ENCODE peak calls at places on chromosomes 16 and 17, in eight cellular contexts. A, J, R, S, N, Q, Z and V are unnamed samples.

GRCh38 chr16:65049679-65050078 is 72.2 kb downstream of the CDH11 start:
- DNase-seq in Z (no peak), R (no peak), S (no peak), N (no peak), A (no peak), Q (no peak), J (no peak), V (no peak)

GRCh38 chr16:89729863-89730574 is 8.7 kb downstream of the ZNF276 start:
- DNase-seq in Z (no peak), S (no peak), R (no peak), N (no peak), Q (no peak), A (no peak), J (no peak), V (no peak)

GRCh38 chr17:71486171-71486740 is 634.6 kb upstream of the SOX9 start:
- DNase-seq in Q (no peak), A (no peak), Z (no peak), J (no peak), R (no peak), S (no peak), N (no peak), V (no peak)

GRCh38 chr16:23031508-23032098 is 117.6 kb downstream of the USP31 start:
- DNase-seq in Q (no peak), N (no peak), J (peak; percentile 28), Z (no peak), R (no peak), A (no peak), S (no peak), V (no peak)

GRCh38 chr16:84483882-84484565 is 20.4 kb downstream of the MEAK7 start:
- DNase-seq in S (no peak), Q (peak; percentile 6), N (no peak), A (no peak), J (no peak), Z (no peak), R (no peak), V (no peak)

GRCh38 chr16:69329369-69330285 is 761 bp downstream of the PDF start:
- DNase-seq in R (no peak), S (no peak), Q (no peak), N (no peak), J (peak; percentile 55), A (peak; percentile 34), Z (peak; percentile 62), V (peak; percentile 42)

GRCh38 chr16:83338941-83339340 is 468.8 kb upstream of the HSBP1 start:
- DNase-seq in J (no peak), A (no peak), Z (no peak), Q (no peak), S (no peak), N (no peak), R (no peak), V (no peak)

GRCh38 chr17:48497103-48497502 is 33.7 kb downstream of the HOXB1 start:
- DNase-seq in A (no peak), S (no peak), Q (no peak), Z (no peak), R (no peak), N (no peak), J (no peak), V (no peak)

GRCh38 chr16:21179126-21179982 is 20.9 kb downstream of the LDAF1 start:
- DNase-seq in S (no peak), R (no peak), J (no peak), N (no peak), A (no peak), Q (peak; percentile 68), Z (no peak), V (no peak)

GRCh38 chr17:77566566-77566965 is 391.9 kb upstream of the TNRC6C start:
- DNase-seq in A (peak; percentile 21), R (no peak), Z (no peak), J (no peak), N (no peak), Q (no peak), S (no peak), V (no peak)

GRCh38 chr16:53840472-53840871 is 136.5 kb downstream of the FTO start:
- DNase-seq in J (no peak), A (no peak), N (no peak), R (no peak), Q (no peak), S (no peak), Z (no peak), V (no peak)
- H3K27ac ChIP-seq in J (no peak overlapping the region), A (no peak overlapping the region), N (no peak overlapping the region), R (no peak overlapping the region), Q (no peak overlapping the region), S (no peak overlapping the region), Z (no peak overlapping the region), V (peak overlapping the region; percentile 67)

DNA sequence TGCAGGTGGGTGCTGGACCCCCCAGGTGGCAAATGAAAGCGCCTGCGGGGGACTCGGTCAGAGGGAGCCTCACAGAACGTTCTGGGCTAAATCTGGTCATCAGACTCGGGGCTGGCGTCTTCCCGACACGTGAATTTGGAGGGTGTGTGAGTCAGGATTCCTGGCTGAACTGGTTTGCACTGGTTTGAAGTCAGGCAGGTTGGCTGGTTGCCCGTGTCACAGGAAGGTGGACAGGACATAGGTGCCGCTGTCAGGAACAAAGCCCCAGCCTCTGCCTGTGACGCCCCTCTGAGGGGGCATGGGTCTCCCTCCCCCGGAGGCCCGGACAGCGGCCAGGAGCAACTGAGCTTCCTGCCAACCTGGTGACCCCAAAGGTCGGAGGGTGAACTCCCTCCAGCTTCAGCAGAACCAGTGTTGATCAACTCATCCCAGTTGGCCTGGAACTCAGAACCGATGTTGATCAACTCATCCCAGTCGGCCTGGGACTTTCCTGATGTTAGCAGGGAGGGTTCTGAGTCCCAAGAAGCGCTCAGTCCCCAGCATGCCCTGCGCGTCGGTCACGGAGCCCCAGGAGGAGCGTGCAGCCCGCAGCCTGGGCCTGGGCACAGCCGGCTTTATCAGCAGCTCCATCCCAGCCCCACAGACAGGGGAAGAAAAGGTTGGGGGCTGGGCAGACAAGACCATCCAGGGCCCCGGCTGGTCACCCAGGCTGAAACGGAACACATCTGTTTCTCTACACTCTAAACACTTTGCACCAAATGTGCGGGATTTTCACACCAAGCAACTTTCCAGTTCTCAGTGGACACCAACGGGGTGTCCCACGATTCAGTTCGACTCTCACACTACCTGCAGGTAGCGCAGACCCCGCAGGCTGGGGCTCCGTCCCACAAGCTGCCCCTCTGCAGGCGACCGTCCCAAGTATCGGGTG is 14.4 kb upstream of the METRNL start:
- DNase-seq in Z (peak; percentile 81), A (peak; percentile 68), N (peak; percentile 14), J (no peak), S (no peak), R (no peak), Q (peak; percentile 13), V (no peak)
- H3K27ac ChIP-seq in Z (no peak overlapping the region), A (no peak overlapping the region), N (no peak overlapping the region), J (no peak overlapping the region), S (no peak overlapping the region), R (no peak overlapping the region), Q (no peak overlapping the region), V (no peak overlapping the region)

GRCh38 chr17:57948169-57948554 is 7.0 kb downstream of the CUEDC1 start:
- DNase-seq in R (no peak), N (no peak), Z (no peak), J (no peak), A (no peak), Q (no peak), S (no peak), V (no peak)

GRCh38 chr17:57946798-57947358 is 8.3 kb downstream of the CUEDC1 start:
- DNase-seq in N (no peak), A (peak; percentile 67), J (no peak), R (no peak), Z (peak; percentile 65), Q (peak; percentile 48), S (peak; percentile 22), V (peak; percentile 23)

GRCh38 chr17:57947369-57947768 is 7.8 kb downstream of the CUEDC1 start:
- DNase-seq in S (no peak), N (no peak), J (no peak), A (no peak), Q (no peak), R (no peak), Z (no peak), V (no peak)

GRCh38 chr17:57949649-57950048 is 5.6 kb downstream of the CUEDC1 start:
- DNase-seq in N (no peak), R (no peak), S (no peak), A (peak; percentile 76), J (no peak), Q (no peak), Z (no peak), V (no peak)

DNA sequence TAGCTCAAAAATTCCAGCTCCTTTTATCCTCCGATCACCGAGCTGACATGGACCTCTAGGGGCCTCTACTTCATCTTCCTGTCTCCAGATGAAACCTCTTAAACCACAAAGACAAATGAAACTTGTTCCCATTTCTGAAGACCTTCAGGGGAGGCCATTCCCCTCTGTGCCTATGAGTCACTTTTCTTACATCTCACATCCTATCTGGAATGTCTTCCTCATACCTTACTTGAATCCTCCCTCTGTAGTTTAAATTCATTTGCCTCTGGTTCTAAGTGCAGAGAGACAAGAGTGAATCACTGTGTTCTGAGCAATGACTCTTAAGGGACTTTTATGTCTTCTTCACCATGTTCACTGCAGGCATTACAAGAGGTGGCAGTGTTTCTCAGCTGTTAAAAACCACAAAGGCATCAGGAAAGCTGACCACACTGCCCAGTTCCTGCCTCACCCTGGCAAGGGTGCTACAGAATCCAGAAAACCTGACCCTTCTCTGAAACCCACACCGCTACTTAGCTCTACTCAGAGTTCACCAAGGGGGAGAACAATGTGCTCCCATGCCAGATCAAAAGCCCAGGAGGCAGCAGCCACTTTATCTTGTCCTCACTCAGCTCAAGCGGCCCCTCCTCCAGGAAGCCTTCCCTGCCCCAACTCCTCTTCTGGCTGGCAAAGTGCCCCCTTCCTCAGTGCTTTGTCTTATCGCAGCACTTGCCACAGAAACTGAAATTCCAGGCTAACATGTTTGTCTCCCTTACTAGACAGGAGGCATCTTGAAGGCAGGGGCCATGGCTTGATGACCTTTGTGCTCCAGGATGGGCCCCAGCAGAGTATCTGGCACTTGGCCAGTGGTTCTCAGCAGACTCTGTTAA is 6.4 kb downstream of the CUEDC1 start:
- DNase-seq in A (no peak), J (no peak), Q (no peak), N (no peak), R (no peak), Z (no peak), S (no peak), V (peak; percentile 53)
- H3K27ac ChIP-seq in A (peak overlapping the region; percentile 91), J (no peak overlapping the region), Q (peak overlapping the region; percentile 31), N (peak overlapping the region; percentile 79), R (peak overlapping the region; percentile 94), Z (peak overlapping the region; percentile 90), S (no peak overlapping the region), V (peak overlapping the region; percentile 82)

DNA sequence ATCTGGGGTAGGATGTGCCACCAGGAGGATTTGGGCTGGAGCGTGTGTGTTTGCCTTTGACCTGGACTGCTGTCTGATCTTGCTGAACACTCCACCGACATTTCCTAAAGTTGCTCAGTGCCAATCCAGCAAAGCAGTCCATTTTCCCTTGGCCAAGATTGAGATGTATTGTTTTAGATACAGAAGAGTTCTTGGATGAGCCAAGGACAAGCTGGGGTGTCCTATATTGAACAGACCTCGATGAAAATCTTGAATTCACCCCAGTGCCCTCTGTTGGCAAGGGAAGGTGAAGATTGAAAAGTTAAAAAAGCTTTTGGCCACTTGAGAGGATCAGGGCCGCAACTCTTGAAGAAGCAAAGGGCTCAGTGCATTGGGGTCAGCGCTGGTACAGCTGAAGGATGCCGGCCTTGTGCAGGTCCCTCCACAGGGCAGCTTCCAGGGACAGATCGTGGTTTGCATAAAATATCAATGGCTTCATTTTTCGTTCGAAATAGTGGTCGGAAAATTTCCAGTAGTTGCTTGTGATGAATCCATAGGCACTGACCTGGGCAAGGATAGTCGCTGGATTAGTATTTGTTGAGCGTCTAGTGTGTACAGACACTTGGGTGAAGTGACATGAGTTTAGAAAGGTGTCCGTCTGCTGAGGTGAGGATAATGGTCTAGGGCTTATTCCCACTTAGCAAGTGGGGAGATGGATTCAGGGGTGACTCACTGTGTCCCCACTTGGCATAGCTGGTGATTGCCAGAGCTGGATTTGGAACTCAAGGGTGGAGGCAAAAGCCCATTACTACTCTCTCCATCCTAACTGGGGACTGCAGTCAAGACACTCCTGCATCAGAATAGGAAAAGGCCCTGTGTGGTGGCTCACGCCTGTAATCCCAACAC is 19.7 kb downstream of the ST6GALNAC2 start:
- DNase-seq in R (no peak), N (no peak), Q (no peak), A (no peak), S (no peak), Z (no peak), J (no peak), V (no peak)
- H3K27ac ChIP-seq in R (no peak overlapping the region), N (peak overlapping the region; percentile 15), Q (no peak overlapping the region), A (no peak overlapping the region), S (no peak overlapping the region), Z (no peak overlapping the region), J (no peak overlapping the region), V (no peak overlapping the region)